ENCODE peak calls at places on chromosomes 11 and 22, in four cellular contexts. X, G, D and H are unnamed samples.

GRCh38 chr22:45423524-45423923 is 10.0 kb downstream of the RIBC2 start:
- DNase-seq in X (no peak), D (no peak), G (no peak), H (no peak)

GRCh38 chr22:48256041-48256739 is 1493.7 kb downstream of the TBC1D22A start:
- DNase-seq in G (no peak), D (no peak), X (no peak), H (peak)

GRCh38 chr11:61776561-61777075 is 15.8 kb downstream of the TMEM258 start:
- DNase-seq in D (peak), G (peak), X (peak), H (peak)

GRCh38 chr11:26201411-26201810 is 130.5 kb upstream of the ANO3 start:
- DNase-seq in G (no peak), X (peak), D (peak), H (no peak)

GRCh38 chr11:60767388-60767811 is 10.7 kb downstream of the MS4A15 start:
- DNase-seq in X (no peak), D (no peak), G (peak), H (peak)

GRCh38 chr11:35943761-35944502 is at the start of gene LDLRAD3:
- DNase-seq in G (peak), D (peak), X (peak), H (peak)

GRCh38 chr11:134367781-134368180 is 36.0 kb downstream of the GLB1L2 start:
- DNase-seq in G (no peak), X (no peak), D (no peak), H (no peak)

GRCh38 chr22:44828193-44828592 is 75.8 kb downstream of the ARHGAP8 start:
- DNase-seq in X (no peak), G (peak), D (no peak), H (peak)

GRCh38 chr11:2267306-2267861 is 3.0 kb downstream of the ASCL2 start:
- DNase-seq in G (no peak), D (no peak), X (no peak), H (peak)

GRCh38 chr11:10294289-10294953 is 402 bp upstream of the SBF2 start:
- DNase-seq in X (peak), D (no peak), G (peak), H (peak)

GRCh38 chr11:125468025-125468424 is 28.0 kb downstream of the FEZ1 start:
- DNase-seq in X (no peak), D (no peak), G (no peak), H (no peak)

GRCh38 chr11:61092908-61093763 is 9.2 kb upstream of the CD5 start:
- DNase-seq in D (no peak), X (no peak), G (no peak), H (peak)

GRCh38 chr11:46362146-46363030 is 15.1 kb downstream of the DGKZ start:
- DNase-seq in X (no peak), D (no peak), G (no peak), H (no peak)
- H3K9ac ChIP-seq in X (peak), D (peak), G (no peak), H (no peak)

GRCh38 chr11:59219836-59220235 is 7.1 kb upstream of the MPEG1 start:
- DNase-seq in X (no peak), D (no peak), G (no peak), H (no peak)

GRCh38 chr11:59218893-59219292 is 6.2 kb upstream of the MPEG1 start:
- DNase-seq in D (no peak), G (peak), X (no peak), H (no peak)

GRCh38 chr11:59214141-59214893 is 1.6 kb upstream of the MPEG1 start:
- DNase-seq in G (no peak), X (no peak), D (no peak), H (no peak)

GRCh38 chr11:59212744-59213573 is at the start of gene MPEG1:
- DNase-seq in G (no peak), X (no peak), D (no peak), H (no peak)

GRCh38 chr11:59216654-59217640 is 4.2 kb upstream of the MPEG1 start:
- DNase-seq in G (no peak), X (no peak), D (no peak), H (no peak)
- H3K27ac ChIP-seq in G (no peak), X (no peak), D (no peak), H (no peak)

DNA sequence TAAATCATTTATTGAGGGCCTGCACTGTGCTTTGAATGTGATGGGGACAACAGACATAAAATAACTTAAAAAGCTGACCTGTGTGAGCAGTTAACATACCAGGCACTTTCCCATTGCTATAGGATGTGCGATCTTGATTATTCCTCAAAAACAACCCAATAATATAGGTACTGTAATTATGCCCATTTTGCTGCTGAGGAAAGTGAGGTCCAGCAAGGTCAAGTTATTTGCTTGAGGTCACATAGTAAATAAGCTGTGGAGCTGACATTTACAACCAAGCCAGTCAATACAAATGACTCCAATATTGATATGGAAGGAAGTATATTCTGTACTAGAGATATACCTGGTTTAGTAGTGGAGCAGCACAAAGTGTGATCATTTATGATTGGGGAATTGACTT is 96.2 kb downstream of the TEAD1 start:
- DNase-seq in D (no peak), X (no peak), G (no peak), H (no peak)
- H3K9ac ChIP-seq in D (peak), X (peak), G (no peak), H (no peak)

GRCh38 chr11:72741849-72742521 is 10.2 kb downstream of the ARAP1 start:
- DNase-seq in X (peak), G (no peak), D (no peak), H (no peak)

GRCh38 chr11:72740060-72740424 is 12.2 kb downstream of the ARAP1 start:
- DNase-seq in X (peak), G (no peak), D (no peak), H (no peak)

GRCh38 chr11:72741429-72741833 is 10.8 kb downstream of the ARAP1 start:
- DNase-seq in X (peak), D (no peak), G (peak), H (no peak)

GRCh38 chr11:72739240-72740059 is 12.8 kb downstream of the ARAP1 start:
- DNase-seq in G (no peak), D (no peak), X (no peak), H (no peak)

GRCh38 chr11:72740562-72741428 is 11.4 kb downstream of the ARAP1 start:
- DNase-seq in G (no peak), X (no peak), D (no peak), H (peak)
- H3K27ac ChIP-seq in G (no peak), X (no peak), D (no peak), H (no peak)